ENCODE peak calls at places on chromosomes 1 and 21, in four cellular contexts. T, S, A and U are unnamed samples.
A peak's percentile ranks its signal among the peaks of the same experiment; 100 is the strongest.

GRCh38 chr1:84143796-84144565 is at the start of gene PRKACB:
- DNase-seq in S (no peak), T (no peak), A (peak; percentile 4), U (no peak)

GRCh38 chr1:16012590-16013219 is 5.1 kb downstream of the HSPB7 start:
- DNase-seq in S (peak; percentile 25), T (peak; percentile 41), A (peak; percentile 8), U (no peak)

GRCh38 chr1:58116284-58116683 is 430.2 kb downstream of the OMA1 start:
- DNase-seq in T (no peak), A (no peak), S (no peak), U (no peak)

GRCh38 chr21:32463367-32463766 is 50.9 kb downstream of the EVA1C start:
- DNase-seq in S (no peak), A (peak; percentile 26), T (no peak), U (no peak)

GRCh38 chr1:51627672-51628071 is 10.8 kb downstream of the OSBPL9 start:
- DNase-seq in S (no peak), A (peak; percentile 59), T (no peak), U (no peak)

GRCh38 chr1:197481101-197481500 is 213.0 kb downstream of the CRB1 start:
- DNase-seq in T (peak; percentile 4), A (no peak), S (no peak), U (no peak)

GRCh38 chr1:232682248-232682647 is 52.3 kb upstream of the SIPA1L2 start:
- DNase-seq in S (no peak), A (no peak), T (no peak), U (no peak)

GRCh38 chr1:2962541-2962940 is 58.7 kb upstream of the ACTRT2 start:
- DNase-seq in T (no peak), A (no peak), S (no peak), U (no peak)

GRCh38 chr1:24861821-24862727 is 68.0 kb downstream of the RUNX3 start:
- DNase-seq in S (no peak), A (no peak), T (no peak), U (peak; percentile 71)

GRCh38 chr1:22228505-22228911 is 85.6 kb upstream of the WNT4 start:
- DNase-seq in S (no peak), T (no peak), A (no peak), U (no peak)

GRCh38 chr1:247060771-247061170 is 17.8 kb downstream of the ZNF670 start:
- DNase-seq in A (no peak), S (no peak), T (no peak), U (no peak)

GRCh38 chr21:15966651-15967050 is 236.9 kb downstream of the USP25 start:
- DNase-seq in A (no peak), T (no peak), S (no peak), U (no peak)

GRCh38 chr1:41221995-41222991 is 19.8 kb downstream of the SCMH1 start:
- DNase-seq in S (no peak), A (no peak), T (no peak), U (no peak)

GRCh38 chr1:169363046-169363756 is 4.4 kb downstream of the NME7 start:
- DNase-seq in A (peak; percentile 81), S (no peak), T (peak; percentile 54), U (no peak)

GRCh38 chr1:65421341-65422174 is 1.1 kb downstream of the LEPR start:
- DNase-seq in T (no peak), A (no peak), S (no peak), U (no peak)

GRCh38 chr1:82978461-82979324 is 1020.2 kb downstream of the TTLL7 start:
- DNase-seq in S (no peak), A (no peak), T (no peak), U (no peak)

GRCh38 chr1:221117133-221117532 is 237.9 kb downstream of the HLX start:
- DNase-seq in T (no peak), A (peak; percentile 18), S (no peak), U (no peak)

GRCh38 chr1:92711473-92712165 is 73.3 kb downstream of the EVI5 start:
- DNase-seq in T (no peak), A (no peak), S (no peak), U (no peak)

GRCh38 chr1:2234762-2235113 is 6.6 kb downstream of the SKI start:
- DNase-seq in S (no peak), T (no peak), A (no peak), U (no peak)

GRCh38 chr1:221963742-221964141 is 221.9 kb upstream of the DUSP10 start:
- DNase-seq in T (no peak), S (no peak), A (peak; percentile 17), U (no peak)

GRCh38 chr1:168300626-168301025 is 19.9 kb downstream of the TBX19 start:
- DNase-seq in S (no peak), A (no peak), T (no peak), U (no peak)

GRCh38 chr21:14989359-14989758 is 75.4 kb downstream of the NRIP1 start:
- DNase-seq in A (no peak), T (no peak), S (no peak), U (no peak)